ENCODE peak calls at places on chromosome 3, in eight cellular contexts. W is endodermal cell, U is mammary epithelial cell, D is choroid plexus epithelial cell, R is heart left ventricle, K is breast epithelium, Z is GM12865, E is tibial nerve. T is an unnamed sample.

GRCh38 chr3:193874997-193875593 is 260.9 kb upstream of the HES1 start:
- DNase-seq in D (no peak), U (no peak), Z (no peak), R (no peak), E (no peak), K (no peak), W (no peak), T (no peak)

GRCh38 chr3:150545419-150546225 is 674 bp downstream of the SERP1 start:
- DNase-seq in Z (peak; percentile 35), K (no peak), E (peak; percentile 26), R (peak; percentile 81), D (peak; percentile 32), W (no peak), U (peak; percentile 40), T (no peak)

GRCh38 chr3:113532698-113533533 is 561 bp downstream of the SIDT1 start:
- DNase-seq in U (no peak), Z (peak; percentile 69), K (no peak), R (peak; percentile 63), D (no peak), W (peak; percentile 76), E (no peak), T (no peak)

GRCh38 chr3:141020139-141020940 is 30.8 kb upstream of the SPSB4 start:
- DNase-seq in K (no peak), U (peak; percentile 14), D (peak; percentile 2), E (no peak), Z (no peak), W (no peak), R (no peak), T (no peak)

GRCh38 chr3:189937302-189938255 is 183.1 kb downstream of the P3H2 start:
- DNase-seq in K (no peak), D (peak; percentile 89), W (no peak), Z (no peak), R (no peak), E (no peak), U (peak; percentile 100), T (peak; percentile 92)

GRCh38 chr3:30167511-30168135 is 438.8 kb upstream of the TGFBR2 start:
- DNase-seq in Z (no peak), E (no peak), U (peak; percentile 58), R (no peak), K (no peak), D (no peak), W (no peak), T (no peak)

GRCh38 chr3:46811615-46812236 is 51.5 kb downstream of the MYL3 start:
- DNase-seq in E (no peak), D (no peak), K (no peak), U (no peak), Z (no peak), R (no peak), W (peak; percentile 89), T (no peak)

GRCh38 chr3:52554026-52554755 is 17.8 kb downstream of the UQCC5 start:
- DNase-seq in U (no peak), K (no peak), R (no peak), W (no peak), Z (no peak), E (no peak), D (no peak), T (no peak)

GRCh38 chr3:105458518-105459215 is 92.0 kb downstream of the ALCAM start:
- DNase-seq in Z (no peak), D (no peak), R (no peak), W (no peak), U (no peak), E (no peak), K (no peak), T (no peak)

GRCh38 chr3:56862352-56863062 is 60.8 kb upstream of the ARHGEF3 start:
- DNase-seq in D (peak; percentile 80), E (no peak), K (no peak), Z (peak; percentile 5), U (peak; percentile 79), R (no peak), W (no peak), T (peak; percentile 24)

GRCh38 chr3:75042941-75043340 is 428.5 kb upstream of the CNTN3 start:
- DNase-seq in R (no peak), K (no peak), E (no peak), Z (no peak), U (no peak), D (no peak), W (peak; percentile 49), T (no peak)

GRCh38 chr3:153137626-153138025 is 24.4 kb upstream of the RAP2B start:
- DNase-seq in U (no peak), K (no peak), D (no peak), Z (peak; percentile 37), E (no peak), W (no peak), R (no peak), T (no peak)

GRCh38 chr3:6262035-6262434 is 598.9 kb upstream of the GRM7 start:
- DNase-seq in D (no peak), R (no peak), K (no peak), E (no peak), W (no peak), U (no peak), Z (peak; percentile 65), T (no peak)

GRCh38 chr3:146134348-146135117 is 26.5 kb downstream of the PLOD2 start:
- DNase-seq in U (no peak), D (peak; percentile 76), E (no peak), R (no peak), Z (no peak), W (no peak), K (no peak), T (no peak)

GRCh38 chr3:151357461-151357850 is 27.1 kb downstream of the P2RY12 start:
- DNase-seq in Z (no peak), W (no peak), K (no peak), E (no peak), D (no peak), R (no peak), U (no peak), T (no peak)

GRCh38 chr3:141876891-141877561 is 583 bp downstream of the ATP1B3 start:
- DNase-seq in U (peak; percentile 37), W (peak; percentile 74), K (no peak), Z (peak; percentile 64), E (peak; percentile 54), R (peak; percentile 77), D (peak; percentile 48), T (no peak)

GRCh38 chr3:46982581-46982980 is 3.1 kb downstream of the NBEAL2 start:
- DNase-seq in U (no peak), W (no peak), D (no peak), K (no peak), Z (no peak), E (no peak), R (no peak), T (no peak)

GRCh38 chr3:143571548-143571947 is 276.7 kb downstream of the SLC9A9 start:
- DNase-seq in K (no peak), D (peak; percentile 67), R (no peak), W (no peak), U (no peak), Z (no peak), E (no peak), T (no peak)

GRCh38 chr3:181851063-181851462 is 139.3 kb downstream of the SOX2 start:
- DNase-seq in K (no peak), E (no peak), W (no peak), R (no peak), U (no peak), D (no peak), Z (no peak), T (no peak)

GRCh38 chr3:11195201-11195600 is 40.9 kb downstream of the HRH1 start:
- DNase-seq in U (peak; percentile 29), D (no peak), W (no peak), K (no peak), E (no peak), Z (no peak), R (no peak), T (no peak)

GRCh38 chr3:118799303-118799702 is 235.3 kb downstream of the IGSF11 start:
- DNase-seq in W (no peak), E (no peak), Z (no peak), D (no peak), U (no peak), R (no peak), K (no peak), T (no peak)

GRCh38 chr3:105066106-105066839 is 300.4 kb upstream of the ALCAM start:
- DNase-seq in U (peak; percentile 5), R (no peak), K (no peak), W (no peak), Z (no peak), E (no peak), D (peak; percentile 20), T (no peak)

GRCh38 chr3:80241791-80242190 is 474.0 kb upstream of the ROBO1 start:
- DNase-seq in K (no peak), U (no peak), Z (no peak), W (no peak), D (no peak), R (no peak), E (no peak), T (no peak)
- H3K4me3 ChIP-seq in K (no peak overlapping the region), U (no peak overlapping the region), Z (no peak overlapping the region), W (no peak overlapping the region), D (no peak overlapping the region), R (no peak overlapping the region), E (no peak overlapping the region), T (no peak overlapping the region)

DNA sequence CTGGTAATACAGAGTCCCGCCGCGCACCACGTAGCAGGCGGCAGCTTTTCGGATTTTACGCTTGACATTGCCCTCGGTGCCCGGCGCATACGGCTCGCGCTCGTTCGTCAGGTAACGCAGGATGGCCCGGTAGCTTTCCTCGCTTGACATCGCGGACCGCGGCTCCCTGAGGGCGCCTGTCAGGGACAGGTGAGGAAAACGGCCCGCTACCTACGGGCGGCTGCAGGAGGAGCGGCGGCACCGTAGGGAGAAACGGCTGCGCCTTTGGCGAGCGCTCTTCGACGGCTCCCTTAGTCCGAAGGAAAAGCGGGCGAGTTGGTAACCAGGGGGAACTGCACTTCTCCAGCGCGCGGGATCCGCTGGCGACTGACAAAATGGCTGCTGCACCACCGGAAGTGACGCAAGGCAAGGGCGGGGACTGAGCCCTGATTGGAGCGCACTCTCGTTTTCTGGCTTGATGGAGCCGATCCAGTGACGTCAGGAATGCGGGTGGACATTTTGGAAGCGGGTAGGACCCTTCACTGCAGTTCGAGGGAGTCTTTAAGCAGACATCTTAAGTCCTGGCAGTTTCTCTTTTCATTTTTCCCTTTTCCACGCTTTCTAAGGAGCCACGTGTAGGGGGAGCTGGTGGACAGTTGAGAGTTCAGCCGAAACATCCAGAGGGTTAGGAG is at the start of gene ZBTB11:
- DNase-seq in Z (peak; percentile 100), K (peak; percentile 100), E (peak; percentile 100), R (peak; percentile 100), U (peak; percentile 99), W (peak; percentile 100), D (peak; percentile 100), T (peak; percentile 98)
- TF ChIP-seq CTCF in Z (no peak), K (peak; percentile 46), E (peak; percentile 73), R (peak; percentile 60), U (peak; percentile 49), W (peak; percentile 72), D (peak; percentile 68), T (peak; percentile 67)

DNA sequence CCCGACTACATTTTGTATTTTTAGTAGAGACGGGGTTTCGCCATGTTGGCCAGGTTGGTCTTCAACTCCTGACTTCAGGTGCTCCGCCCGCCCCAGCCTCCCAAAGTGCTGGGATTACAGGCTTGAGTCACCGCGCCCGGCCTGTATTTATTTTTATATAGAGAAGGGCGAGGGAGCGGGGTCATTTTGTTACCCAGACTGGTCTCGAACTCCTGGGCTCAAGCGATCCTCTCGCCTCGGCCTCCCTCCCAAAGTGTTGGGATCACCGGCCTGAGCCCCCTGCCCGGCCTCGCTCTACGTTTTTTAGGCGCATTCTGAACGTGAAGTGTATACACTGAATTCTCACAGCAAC is 514 bp upstream of the PPP4R2 start:
- DNase-seq in K (no peak), U (no peak), D (no peak), E (peak; percentile 22), Z (no peak), R (no peak), W (no peak), T (no peak)
- H3K4me3 ChIP-seq in K (peak overlapping the region; percentile 69), U (peak overlapping the region; percentile 82), D (peak overlapping the region; percentile 92), E (peak overlapping the region; percentile 93), Z (peak overlapping the region; percentile 98), R (peak overlapping the region; percentile 95), W (peak overlapping the region; percentile 81), T (peak overlapping the region; percentile 52)

GRCh38 chr3:39637807-39638206 is 170.3 kb downstream of the MOBP start:
- DNase-seq in Z (no peak), E (no peak), R (no peak), U (peak; percentile 63), K (no peak), D (peak; percentile 49), W (no peak), T (no peak)
- TF ChIP-seq CTCF in Z (no peak), E (no peak), R (no peak), U (peak; percentile 49), K (no peak), D (peak; percentile 42), W (peak; percentile 61), T (peak; percentile 20)

T was measured in AG04449.